ENCODE peak calls at places on chromosomes 7 and 10, in eight cellular contexts. One of them, this sample, is unnamed.

GRCh38 chr7:73712773-73713172 is 6.7 kb downstream of the STX1A start:
- DNase-seq in body of pancreas: no peak
- DNase-seq in stomach: no peak
- DNase-seq in H54: no peak
- DNase-seq in IMR-90: no peak
- DNase-seq in lower leg skin: no peak
- DNase-seq in adrenal gland: no peak
- DNase-seq in A549: no peak
- DNase-seq in this sample: no peak

GRCh38 chr10:28077889-28078288 is 79.0 kb upstream of the ODAD2 start:
- DNase-seq in adrenal gland: no peak
- DNase-seq in lower leg skin: no peak
- DNase-seq in body of pancreas: no peak
- DNase-seq in IMR-90: peak
- DNase-seq in H54: no peak
- DNase-seq in A549: no peak
- DNase-seq in stomach: no peak
- DNase-seq in this sample: no peak

GRCh38 chr10:86257683-86258082 is 108.9 kb downstream of the GRID1 start:
- DNase-seq in stomach: no peak
- DNase-seq in body of pancreas: no peak
- DNase-seq in lower leg skin: no peak
- DNase-seq in IMR-90: no peak
- DNase-seq in A549: no peak
- DNase-seq in H54: no peak
- DNase-seq in adrenal gland: no peak
- DNase-seq in this sample: no peak

GRCh38 chr7:45638916-45639315 is 64.7 kb downstream of the ADCY1 start:
- DNase-seq in lower leg skin: no peak
- DNase-seq in IMR-90: no peak
- DNase-seq in stomach: peak
- DNase-seq in adrenal gland: no peak
- DNase-seq in A549: no peak
- DNase-seq in H54: no peak
- DNase-seq in body of pancreas: peak
- DNase-seq in this sample: no peak

GRCh38 chr7:6026917-6027316 is 4.3 kb upstream of the ANKRD61 start:
- DNase-seq in stomach: no peak
- DNase-seq in A549: no peak
- DNase-seq in adrenal gland: no peak
- DNase-seq in lower leg skin: no peak
- DNase-seq in H54: no peak
- DNase-seq in body of pancreas: peak
- DNase-seq in IMR-90: no peak
- DNase-seq in this sample: no peak

GRCh38 chr7:130721486-130722277 is 12.3 kb downstream of the KLF14 start:
- DNase-seq in A549: peak
- DNase-seq in lower leg skin: peak
- DNase-seq in adrenal gland: peak
- DNase-seq in stomach: peak
- DNase-seq in IMR-90: peak
- DNase-seq in body of pancreas: peak
- DNase-seq in H54: no peak
- DNase-seq in this sample: peak

GRCh38 chr10:30437039-30437781 is 3.2 kb downstream of the MAP3K8 start:
- DNase-seq in adrenal gland: no peak
- DNase-seq in stomach: no peak
- DNase-seq in A549: peak
- DNase-seq in lower leg skin: no peak
- DNase-seq in IMR-90: peak
- DNase-seq in H54: no peak
- DNase-seq in body of pancreas: no peak
- DNase-seq in this sample: peak

GRCh38 chr10:81873932-81874816 is 820 bp upstream of the NRG3 start:
- DNase-seq in A549: no peak
- DNase-seq in stomach: peak
- DNase-seq in IMR-90: no peak
- DNase-seq in adrenal gland: peak
- DNase-seq in H54: no peak
- DNase-seq in lower leg skin: no peak
- DNase-seq in body of pancreas: peak
- DNase-seq in this sample: no peak

GRCh38 chr7:44059219-44060090 is 5.9 kb downstream of the PGAM2 start:
- DNase-seq in IMR-90: no peak
- DNase-seq in stomach: no peak
- DNase-seq in body of pancreas: no peak
- DNase-seq in adrenal gland: no peak
- DNase-seq in H54: no peak
- DNase-seq in A549: no peak
- DNase-seq in lower leg skin: no peak
- DNase-seq in this sample: no peak

GRCh38 chr7:151679073-151679708 is 159.5 kb upstream of the RHEB start:
- DNase-seq in H54: no peak
- DNase-seq in IMR-90: no peak
- DNase-seq in body of pancreas: no peak
- DNase-seq in adrenal gland: no peak
- DNase-seq in lower leg skin: no peak
- DNase-seq in stomach: no peak
- DNase-seq in A549: no peak
- DNase-seq in this sample: no peak

GRCh38 chr7:30647589-30647988 is 34.7 kb downstream of the CRHR2 start:
- DNase-seq in body of pancreas: no peak
- DNase-seq in H54: no peak
- DNase-seq in lower leg skin: no peak
- DNase-seq in A549: no peak
- DNase-seq in adrenal gland: no peak
- DNase-seq in IMR-90: no peak
- DNase-seq in stomach: no peak
- DNase-seq in this sample: peak

GRCh38 chr10:7667262-7668141 is 736 bp upstream of the ITIH5 start:
- DNase-seq in A549: no peak
- DNase-seq in body of pancreas: no peak
- DNase-seq in adrenal gland: no peak
- DNase-seq in lower leg skin: no peak
- DNase-seq in H54: no peak
- DNase-seq in IMR-90: no peak
- DNase-seq in stomach: no peak
- DNase-seq in this sample: no peak

GRCh38 chr10:62492012-62492869 is 118.1 kb downstream of the ZNF365 start:
- DNase-seq in lower leg skin: peak
- DNase-seq in A549: peak
- DNase-seq in H54: no peak
- DNase-seq in adrenal gland: no peak
- DNase-seq in IMR-90: peak
- DNase-seq in body of pancreas: peak
- DNase-seq in stomach: no peak
- DNase-seq in this sample: peak

GRCh38 chr7:39293424-39293823 is 272.8 kb upstream of the YAE1 start:
- DNase-seq in H54: no peak
- DNase-seq in lower leg skin: no peak
- DNase-seq in IMR-90: no peak
- DNase-seq in adrenal gland: no peak
- DNase-seq in A549: no peak
- DNase-seq in stomach: no peak
- DNase-seq in body of pancreas: no peak
- DNase-seq in this sample: no peak

GRCh38 chr7:98285132-98286092 is 3.9 kb downstream of the BRI3 start:
- DNase-seq in A549: no peak
- DNase-seq in IMR-90: no peak
- DNase-seq in adrenal gland: no peak
- DNase-seq in stomach: no peak
- DNase-seq in lower leg skin: no peak
- DNase-seq in H54: no peak
- DNase-seq in body of pancreas: no peak
- DNase-seq in this sample: no peak

GRCh38 chr7:15464762-15465144 is 97.1 kb downstream of the AGMO start:
- DNase-seq in lower leg skin: no peak
- DNase-seq in IMR-90: no peak
- DNase-seq in adrenal gland: no peak
- DNase-seq in A549: no peak
- DNase-seq in stomach: no peak
- DNase-seq in body of pancreas: no peak
- DNase-seq in H54: no peak
- DNase-seq in this sample: no peak

GRCh38 chr7:42170724-42171123 is 66.3 kb downstream of the GLI3 start:
- DNase-seq in IMR-90: peak
- DNase-seq in body of pancreas: no peak
- DNase-seq in adrenal gland: no peak
- DNase-seq in H54: peak
- DNase-seq in stomach: no peak
- DNase-seq in lower leg skin: no peak
- DNase-seq in A549: no peak
- DNase-seq in this sample: no peak
- TF ChIP-seq POLR2A in IMR-90: no peak
- TF ChIP-seq POLR2A in body of pancreas: no peak
- TF ChIP-seq POLR2A in adrenal gland: no peak
- TF ChIP-seq POLR2A in H54: no peak
- TF ChIP-seq POLR2A in stomach: no peak
- TF ChIP-seq POLR2A in lower leg skin: no peak
- TF ChIP-seq POLR2A in A549: no peak
- TF ChIP-seq POLR2A in this sample: no peak

DNA sequence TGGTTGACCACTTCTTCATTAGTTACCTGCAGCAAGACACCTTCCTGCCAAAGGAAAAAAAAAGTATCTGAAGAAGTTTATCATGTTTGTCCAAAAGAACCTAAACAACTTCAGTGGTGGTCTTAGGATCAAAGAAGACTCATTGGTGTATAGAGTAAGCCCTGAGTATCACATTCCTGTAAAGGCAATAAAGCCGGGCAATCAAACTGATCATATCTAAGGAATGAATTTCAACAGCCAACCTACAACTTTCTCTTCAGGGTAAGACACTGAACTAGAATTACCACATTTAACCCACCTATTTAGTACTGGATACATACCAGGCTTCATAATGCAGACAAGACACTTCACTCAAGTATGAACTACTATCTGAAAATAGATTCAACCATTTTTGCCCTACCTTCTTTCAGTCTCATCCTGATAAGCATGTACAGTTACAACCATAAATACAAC is 10.1 kb downstream of the HNRNPA2B1 start:
- DNase-seq in stomach: no peak
- DNase-seq in H54: no peak
- DNase-seq in body of pancreas: no peak
- DNase-seq in lower leg skin: no peak
- DNase-seq in IMR-90: no peak
- DNase-seq in adrenal gland: no peak
- DNase-seq in A549: no peak
- DNase-seq in this sample: no peak
- TF ChIP-seq POLR2A in stomach: no peak
- TF ChIP-seq POLR2A in H54: no peak
- TF ChIP-seq POLR2A in body of pancreas: no peak
- TF ChIP-seq POLR2A in lower leg skin: no peak
- TF ChIP-seq POLR2A in IMR-90: no peak
- TF ChIP-seq POLR2A in adrenal gland: no peak
- TF ChIP-seq POLR2A in A549: no peak
- TF ChIP-seq POLR2A in this sample: no peak

DNA sequence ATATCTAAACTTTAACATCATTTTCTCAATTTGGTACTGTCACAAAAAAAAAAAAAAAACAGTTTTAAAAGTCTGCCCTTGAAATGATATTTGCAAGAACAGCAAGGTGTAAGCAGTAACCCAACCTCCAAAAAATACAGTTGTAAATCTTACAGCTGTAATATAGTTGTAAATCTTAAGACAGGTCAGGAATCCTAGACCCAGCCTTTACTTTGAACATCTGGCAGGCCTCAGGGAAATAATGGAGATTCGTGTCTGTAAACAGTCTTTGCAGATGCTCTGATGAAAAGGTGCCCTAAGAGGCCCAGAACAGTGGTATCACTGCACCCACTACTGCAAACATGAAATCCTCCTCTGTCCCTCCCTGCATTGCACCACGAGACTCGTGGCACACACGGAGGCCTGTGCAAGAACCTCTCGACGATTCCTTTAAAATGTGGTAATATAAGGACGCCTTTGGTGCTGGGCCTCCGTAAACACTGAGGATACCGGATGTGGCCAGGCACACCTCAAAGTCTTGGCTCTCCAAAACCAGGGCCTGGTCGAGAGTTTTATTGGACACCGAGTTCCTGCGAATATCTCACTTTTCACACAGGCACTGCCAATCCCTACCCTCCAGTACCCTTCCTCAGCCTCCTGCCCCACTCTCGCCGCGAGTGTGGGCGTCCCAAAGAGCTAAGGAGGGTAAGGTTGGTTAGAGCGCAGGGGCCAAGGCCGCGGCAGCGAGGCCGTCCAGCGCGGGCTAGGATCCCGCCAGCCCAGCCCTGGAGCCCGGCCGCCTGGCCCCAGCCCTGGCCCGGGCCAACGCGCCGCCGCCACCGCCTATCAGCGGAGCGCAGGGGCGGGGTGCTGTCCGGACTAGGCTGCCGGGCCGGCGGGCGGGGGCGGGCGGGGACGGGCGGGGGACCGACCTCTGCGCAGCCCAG is 475 bp upstream of the REEP3 start:
- DNase-seq in lower leg skin: peak
- DNase-seq in body of pancreas: peak
- DNase-seq in A549: peak
- DNase-seq in H54: peak
- DNase-seq in IMR-90: peak
- DNase-seq in stomach: peak
- DNase-seq in adrenal gland: peak
- DNase-seq in this sample: peak
- TF ChIP-seq POLR2A in lower leg skin: no peak
- TF ChIP-seq POLR2A in body of pancreas: peak
- TF ChIP-seq POLR2A in A549: peak
- TF ChIP-seq POLR2A in H54: peak
- TF ChIP-seq POLR2A in IMR-90: peak
- TF ChIP-seq POLR2A in stomach: no peak
- TF ChIP-seq POLR2A in adrenal gland: no peak
- TF ChIP-seq POLR2A in this sample: peak

DNA sequence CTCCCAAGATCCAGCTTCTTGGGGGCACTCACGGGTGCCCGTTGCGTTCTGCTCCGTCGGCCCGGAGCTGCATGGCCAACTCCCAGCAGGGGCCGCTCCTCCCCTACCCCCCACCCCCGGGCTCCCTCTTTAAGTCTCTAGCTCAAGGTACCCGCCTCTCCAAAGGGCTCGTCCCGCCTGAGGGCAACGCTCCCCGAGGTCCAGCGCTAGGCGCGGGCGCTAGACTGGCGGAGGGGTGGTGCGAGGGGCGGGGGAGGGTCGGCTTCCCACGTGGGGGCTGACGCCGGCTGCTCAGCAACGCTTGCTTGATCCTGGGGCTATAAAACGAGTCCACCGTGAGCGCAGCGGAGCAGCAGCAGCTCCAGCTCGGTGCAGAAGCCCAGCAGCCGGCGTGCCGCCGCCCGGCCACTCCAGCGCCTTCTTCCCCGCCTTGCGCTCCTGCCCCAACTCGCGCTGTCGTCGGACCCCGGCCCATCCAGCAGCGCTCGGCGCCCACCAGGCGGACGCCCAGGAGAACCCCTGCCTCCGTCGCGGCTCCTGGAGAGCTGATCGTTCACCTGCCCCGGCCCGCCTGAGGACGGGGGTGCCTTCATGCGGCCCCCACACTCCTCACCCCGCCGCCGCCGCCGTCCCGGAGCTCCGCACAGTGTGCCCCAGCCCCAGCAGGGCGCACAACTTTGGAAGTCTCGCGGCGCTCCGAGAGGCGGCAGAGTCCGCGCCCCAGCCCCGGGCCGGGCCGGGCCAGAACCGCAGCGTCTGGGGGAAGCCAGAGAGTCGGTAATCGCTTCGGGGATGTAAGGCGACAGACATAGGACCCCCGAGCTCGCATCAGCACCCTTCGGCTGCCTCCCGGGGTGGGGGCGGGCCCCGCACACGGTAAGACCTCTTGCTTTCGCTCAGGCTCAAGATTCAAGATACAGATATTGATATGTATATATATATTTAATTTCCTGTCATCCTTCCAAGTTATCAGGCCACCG is at the start of gene ADRA2A:
- DNase-seq in body of pancreas: peak
- DNase-seq in IMR-90: peak
- DNase-seq in lower leg skin: no peak
- DNase-seq in A549: peak
- DNase-seq in adrenal gland: peak
- DNase-seq in stomach: peak
- DNase-seq in H54: no peak
- DNase-seq in this sample: peak
- TF ChIP-seq POLR2A in body of pancreas: peak
- TF ChIP-seq POLR2A in IMR-90: no peak
- TF ChIP-seq POLR2A in lower leg skin: no peak
- TF ChIP-seq POLR2A in A549: no peak
- TF ChIP-seq POLR2A in adrenal gland: no peak
- TF ChIP-seq POLR2A in stomach: no peak
- TF ChIP-seq POLR2A in H54: peak
- TF ChIP-seq POLR2A in this sample: no peak